ENCODE peak calls at places on chromosomes 2 and 18, in nine cellular contexts. O, H, J, S, K, F, D, B and E are unnamed samples.

GRCh38 chr2:160715428-160715827 is 221.8 kb upstream of the RBMS1 start:
- DNase-seq in O (no peak), H (no peak), J (no peak), S (no peak), K (no peak), F (no peak), D (no peak), B (no peak), E (no peak)

GRCh38 chr2:203543898-203544328 is 8.8 kb upstream of the RAPH1 start:
- DNase-seq in O (no peak), H (no peak), J (no peak), S (no peak), K (no peak), F (no peak), D (no peak), B (no peak), E (no peak)

GRCh38 chr2:46082531-46083485 is 214.4 kb upstream of the EPAS1 start:
- DNase-seq in O (peak; percentile 69), H (no peak), J (no peak), S (peak; percentile 57), K (peak; percentile 90), F (no peak), D (peak; percentile 100), B (no peak), E (no peak)

GRCh38 chr2:207289295-207290018 is 123.7 kb upstream of the KLF7 start:
- DNase-seq in O (no peak), H (no peak), J (peak; percentile 4), S (no peak), K (no peak), F (no peak), D (no peak), B (no peak), E (no peak)

GRCh38 chr2:15784106-15784885 is 156.1 kb upstream of the MYCN start:
- DNase-seq in O (no peak), H (no peak), J (no peak), S (no peak), K (no peak), F (no peak), D (no peak), B (no peak), E (no peak)

GRCh38 chr18:50133526-50133925 is 61.4 kb downstream of the MYO5B start:
- DNase-seq in O (no peak), H (no peak), J (no peak), S (no peak), K (no peak), F (no peak), D (no peak), B (no peak), E (no peak)

GRCh38 chr2:98821629-98822135 is 90.8 kb upstream of the MGAT4A start:
- DNase-seq in O (no peak), H (peak; percentile 81), J (no peak), S (no peak), K (no peak), F (no peak), D (no peak), B (no peak), E (no peak)

GRCh38 chr18:47413327-47413726 is 161.9 kb upstream of the SKOR2 start:
- DNase-seq in O (no peak), H (no peak), J (no peak), S (no peak), K (peak; percentile 55), F (no peak), D (no peak), B (no peak), E (no peak)

GRCh38 chr2:105866439-105867170 is 121.9 kb downstream of the NCK2 start:
- DNase-seq in O (no peak), H (peak; percentile 66), J (no peak), S (no peak), K (peak; percentile 56), F (no peak), D (no peak), B (no peak), E (no peak)

GRCh38 chr2:105771841-105772240 is 27.1 kb downstream of the NCK2 start:
- DNase-seq in O (no peak), H (peak; percentile 61), J (no peak), S (no peak), K (no peak), F (no peak), D (no peak), B (no peak), E (no peak)

GRCh38 chr18:48834421-48835011 is 116.2 kb downstream of the SMAD7 start:
- DNase-seq in O (peak; percentile 80), H (peak; percentile 95), J (peak; percentile 90), S (peak; percentile 86), K (peak; percentile 93), F (peak; percentile 59), D (peak; percentile 83), B (peak; percentile 96), E (peak; percentile 76)

GRCh38 chr2:141468746-141469145 is 662.1 kb downstream of the LRP1B start:
- DNase-seq in O (peak; percentile 5), H (no peak), J (no peak), S (no peak), K (no peak), F (no peak), D (no peak), B (no peak), E (no peak)

GRCh38 chr18:13568443-13569392 is 157.6 kb downstream of the FAM210A start:
- DNase-seq in O (no peak), H (peak; percentile 56), J (peak; percentile 88), S (no peak), K (no peak), F (no peak), D (no peak), B (no peak), E (peak; percentile 65)

GRCh38 chr2:30230855-30231725 is at the start of gene LBH:
- DNase-seq in O (peak; percentile 74), H (peak; percentile 98), J (peak; percentile 86), S (peak; percentile 87), K (peak; percentile 84), F (peak; percentile 81), D (peak; percentile 40), B (peak; percentile 89), E (peak; percentile 93)

GRCh38 chr2:239802101-239802649 is 223.0 kb downstream of the NDUFA10 start:
- DNase-seq in O (no peak), H (peak; percentile 72), J (no peak), S (no peak), K (no peak), F (no peak), D (no peak), B (peak; percentile 37), E (no peak)

GRCh38 chr2:201579536-201579935 is 63.8 kb downstream of the TMEM237 start:
- DNase-seq in O (no peak), H (no peak), J (no peak), S (no peak), K (peak; percentile 38), F (no peak), D (no peak), B (no peak), E (no peak)

GRCh38 chr2:231601356-231602229 is 8.9 kb downstream of the TEX44 start:
- DNase-seq in O (peak; percentile 97), H (peak; percentile 97), J (peak; percentile 89), S (peak; percentile 85), K (peak; percentile 78), F (peak; percentile 91), D (no peak), B (peak; percentile 81), E (peak; percentile 60)
- H3K4me3 ChIP-seq in O (no peak overlapping the region), H (no peak overlapping the region), J (no peak overlapping the region), S (no peak overlapping the region), K (no peak overlapping the region), F (no peak overlapping the region), D (no peak overlapping the region), B (no peak overlapping the region), E (no peak overlapping the region)

GRCh38 chr18:79948719-79949411 is 2.6 kb downstream of the SLC66A2 start:
- DNase-seq in O (no peak), H (peak; percentile 73), J (no peak), S (peak; percentile 36), K (no peak), F (peak; percentile 19), D (no peak), B (no peak), E (no peak)
- H3K4me3 ChIP-seq in O (no peak overlapping the region), H (no peak overlapping the region), J (no peak overlapping the region), S (no peak overlapping the region), K (no peak overlapping the region), F (no peak overlapping the region), D (no peak overlapping the region), B (no peak overlapping the region), E (no peak overlapping the region)

GRCh38 chr2:20317198-20317597 is 33.4 kb downstream of the PUM2 start:
- DNase-seq in O (no peak), H (no peak), J (no peak), S (no peak), K (no peak), F (no peak), D (no peak), B (no peak), E (no peak)
- H3K4me3 ChIP-seq in O (no peak overlapping the region), H (no peak overlapping the region), J (no peak overlapping the region), S (no peak overlapping the region), K (no peak overlapping the region), F (no peak overlapping the region), D (no peak overlapping the region), B (no peak overlapping the region), E (no peak overlapping the region)

GRCh38 chr18:77905449-77906055 is 655.9 kb downstream of the GALR1 start:
- DNase-seq in O (no peak), H (no peak), J (no peak), S (no peak), K (no peak), F (no peak), D (no peak), B (no peak), E (no peak)

GRCh38 chr18:77905011-77905410 is 655.4 kb downstream of the GALR1 start:
- DNase-seq in O (no peak), H (no peak), J (no peak), S (no peak), K (no peak), F (no peak), D (no peak), B (no peak), E (no peak)

GRCh38 chr18:77906103-77906502 is 656.5 kb downstream of the GALR1 start:
- DNase-seq in O (no peak), H (no peak), J (no peak), S (no peak), K (no peak), F (no peak), D (no peak), B (no peak), E (no peak)

GRCh38 chr18:77897606-77898005 is 648.0 kb downstream of the GALR1 start:
- DNase-seq in O (no peak), H (no peak), J (no peak), S (no peak), K (no peak), F (no peak), D (no peak), B (no peak), E (no peak)

DNA sequence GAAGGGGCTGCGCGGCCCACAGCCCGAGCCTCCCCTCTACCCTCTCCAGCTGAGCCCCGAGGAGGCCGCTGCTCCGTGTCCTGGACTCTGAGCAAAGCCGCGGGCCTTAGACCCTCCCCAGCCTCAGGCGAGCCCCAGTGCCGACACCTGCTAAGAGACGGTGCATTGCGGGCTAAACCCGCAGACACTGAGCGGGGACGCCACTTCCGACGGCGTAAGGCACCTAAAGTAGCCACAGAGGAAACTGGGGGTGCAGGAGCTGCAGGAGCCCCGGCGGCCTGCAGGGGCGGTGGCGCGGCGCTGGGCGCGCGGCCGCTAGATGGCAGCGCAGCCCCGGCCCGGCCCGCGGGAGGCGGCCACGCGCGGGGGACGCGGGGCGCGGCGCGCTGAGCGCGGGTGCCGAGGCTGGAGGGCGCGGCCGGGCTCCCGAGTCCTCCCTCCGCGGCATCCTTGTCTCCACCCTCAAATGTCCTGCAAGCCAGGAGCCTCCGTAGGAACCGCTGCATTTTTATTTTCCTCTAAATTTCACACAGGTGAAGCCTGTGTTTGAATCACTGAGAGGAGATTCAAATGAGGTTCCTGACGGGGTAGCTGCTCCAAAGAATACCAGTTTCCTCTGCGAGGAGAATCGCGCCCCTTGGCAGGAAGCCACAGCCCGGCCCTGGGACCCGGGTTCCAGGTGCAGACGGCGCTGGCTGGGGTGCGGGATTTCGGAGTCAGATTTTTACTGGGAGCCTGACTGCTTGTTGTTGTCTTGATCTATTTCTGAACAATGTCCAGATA is 650.5 kb downstream of the GALR1 start:
- DNase-seq in O (no peak), H (no peak), J (peak; percentile 59), S (no peak), K (peak; percentile 7), F (no peak), D (no peak), B (no peak), E (peak; percentile 32)
- H3K4me3 ChIP-seq in O (peak overlapping the region; percentile 47), H (no peak overlapping the region), J (no peak overlapping the region), S (no peak overlapping the region), K (no peak overlapping the region), F (no peak overlapping the region), D (no peak overlapping the region), B (no peak overlapping the region), E (no peak overlapping the region)